ENCODE peak calls at places on chromosomes 7 and 10, in ten cellular contexts. One of them, this sample, is unnamed.

GRCh38 chr10:44864042-44864436 is 47.1 kb upstream of the TMEM72 start:
- DNase-seq in epithelial cell of prostate: no peak
- DNase-seq in amniotic stem cell: no peak
- DNase-seq in EL: no peak
- DNase-seq in GM23248: peak
- DNase-seq in fibroblast of gingiva: no peak
- DNase-seq in T-helper 9 cell: no peak
- DNase-seq in body of pancreas: peak
- DNase-seq in bronchial epithelial cell: no peak
- DNase-seq in stimulated activated CD4-positive, alpha-beta T cell treated with anti-CD3 and anti-CD28 coated beads, Interleukin-4, amount 100 ng/mL, for 1 hour: peak
- DNase-seq in this sample: peak

GRCh38 chr10:73758704-73759511 is 14.7 kb downstream of the SEC24C start:
- DNase-seq in body of pancreas: no peak
- DNase-seq in fibroblast of gingiva: no peak
- DNase-seq in epithelial cell of prostate: no peak
- DNase-seq in bronchial epithelial cell: no peak
- DNase-seq in T-helper 9 cell: no peak
- DNase-seq in EL: no peak
- DNase-seq in amniotic stem cell: no peak
- DNase-seq in stimulated activated CD4-positive, alpha-beta T cell treated with anti-CD3 and anti-CD28 coated beads, Interleukin-4, amount 100 ng/mL, for 1 hour: no peak
- DNase-seq in GM23248: no peak
- DNase-seq in this sample: no peak

GRCh38 chr10:89338717-89339116 is 10.9 kb downstream of the IFIT3 start:
- DNase-seq in body of pancreas: no peak
- DNase-seq in amniotic stem cell: no peak
- DNase-seq in EL: no peak
- DNase-seq in fibroblast of gingiva: no peak
- DNase-seq in stimulated activated CD4-positive, alpha-beta T cell treated with anti-CD3 and anti-CD28 coated beads, Interleukin-4, amount 100 ng/mL, for 1 hour: no peak
- DNase-seq in GM23248: no peak
- DNase-seq in bronchial epithelial cell: no peak
- DNase-seq in epithelial cell of prostate: no peak
- DNase-seq in T-helper 9 cell: no peak
- DNase-seq in this sample: no peak

GRCh38 chr7:116534790-116535189 is 10.0 kb downstream of the CAV1 start:
- DNase-seq in GM23248: peak
- DNase-seq in T-helper 9 cell: no peak
- DNase-seq in EL: peak
- DNase-seq in body of pancreas: no peak
- DNase-seq in bronchial epithelial cell: no peak
- DNase-seq in amniotic stem cell: no peak
- DNase-seq in stimulated activated CD4-positive, alpha-beta T cell treated with anti-CD3 and anti-CD28 coated beads, Interleukin-4, amount 100 ng/mL, for 1 hour: no peak
- DNase-seq in fibroblast of gingiva: peak
- DNase-seq in epithelial cell of prostate: no peak
- DNase-seq in this sample: no peak

GRCh38 chr7:100546129-100546867 is 7.3 kb downstream of the AGFG2 start:
- DNase-seq in body of pancreas: peak
- DNase-seq in stimulated activated CD4-positive, alpha-beta T cell treated with anti-CD3 and anti-CD28 coated beads, Interleukin-4, amount 100 ng/mL, for 1 hour: no peak
- DNase-seq in fibroblast of gingiva: no peak
- DNase-seq in amniotic stem cell: no peak
- DNase-seq in bronchial epithelial cell: peak
- DNase-seq in T-helper 9 cell: no peak
- DNase-seq in GM23248: no peak
- DNase-seq in EL: no peak
- DNase-seq in epithelial cell of prostate: no peak
- DNase-seq in this sample: peak

GRCh38 chr10:772227-772637 is 82.8 kb upstream of the DIP2C start:
- DNase-seq in GM23248: no peak
- DNase-seq in T-helper 9 cell: no peak
- DNase-seq in stimulated activated CD4-positive, alpha-beta T cell treated with anti-CD3 and anti-CD28 coated beads, Interleukin-4, amount 100 ng/mL, for 1 hour: no peak
- DNase-seq in EL: no peak
- DNase-seq in fibroblast of gingiva: no peak
- DNase-seq in amniotic stem cell: no peak
- DNase-seq in bronchial epithelial cell: no peak
- DNase-seq in body of pancreas: no peak
- DNase-seq in epithelial cell of prostate: no peak
- DNase-seq in this sample: no peak

GRCh38 chr10:89369142-89370105 is 8.4 kb upstream of the IFIT1B start:
- DNase-seq in bronchial epithelial cell: peak
- DNase-seq in amniotic stem cell: peak
- DNase-seq in stimulated activated CD4-positive, alpha-beta T cell treated with anti-CD3 and anti-CD28 coated beads, Interleukin-4, amount 100 ng/mL, for 1 hour: no peak
- DNase-seq in epithelial cell of prostate: no peak
- DNase-seq in T-helper 9 cell: no peak
- DNase-seq in EL: peak
- DNase-seq in GM23248: peak
- DNase-seq in body of pancreas: peak
- DNase-seq in fibroblast of gingiva: peak
- DNase-seq in this sample: peak

GRCh38 chr10:70492786-70493659 is 14.5 kb downstream of the PALD1 start:
- DNase-seq in bronchial epithelial cell: peak
- DNase-seq in body of pancreas: no peak
- DNase-seq in stimulated activated CD4-positive, alpha-beta T cell treated with anti-CD3 and anti-CD28 coated beads, Interleukin-4, amount 100 ng/mL, for 1 hour: no peak
- DNase-seq in T-helper 9 cell: no peak
- DNase-seq in amniotic stem cell: no peak
- DNase-seq in epithelial cell of prostate: no peak
- DNase-seq in fibroblast of gingiva: no peak
- DNase-seq in GM23248: peak
- DNase-seq in EL: peak
- DNase-seq in this sample: no peak

GRCh38 chr7:90836937-90837336 is 240.8 kb downstream of the CDK14 start:
- DNase-seq in body of pancreas: no peak
- DNase-seq in stimulated activated CD4-positive, alpha-beta T cell treated with anti-CD3 and anti-CD28 coated beads, Interleukin-4, amount 100 ng/mL, for 1 hour: no peak
- DNase-seq in EL: no peak
- DNase-seq in fibroblast of gingiva: peak
- DNase-seq in GM23248: peak
- DNase-seq in amniotic stem cell: no peak
- DNase-seq in T-helper 9 cell: no peak
- DNase-seq in bronchial epithelial cell: no peak
- DNase-seq in epithelial cell of prostate: no peak
- DNase-seq in this sample: no peak

GRCh38 chr10:77925795-77926565 is 575 bp downstream of the DLG5 start:
- DNase-seq in T-helper 9 cell: no peak
- DNase-seq in body of pancreas: peak
- DNase-seq in amniotic stem cell: no peak
- DNase-seq in GM23248: peak
- DNase-seq in stimulated activated CD4-positive, alpha-beta T cell treated with anti-CD3 and anti-CD28 coated beads, Interleukin-4, amount 100 ng/mL, for 1 hour: peak
- DNase-seq in fibroblast of gingiva: peak
- DNase-seq in EL: peak
- DNase-seq in bronchial epithelial cell: peak
- DNase-seq in epithelial cell of prostate: no peak
- DNase-seq in this sample: peak

GRCh38 chr10:16942361-16943078 is 125.3 kb upstream of the RSU1 start:
- DNase-seq in fibroblast of gingiva: no peak
- DNase-seq in epithelial cell of prostate: no peak
- DNase-seq in body of pancreas: no peak
- DNase-seq in EL: no peak
- DNase-seq in T-helper 9 cell: no peak
- DNase-seq in amniotic stem cell: no peak
- DNase-seq in bronchial epithelial cell: no peak
- DNase-seq in stimulated activated CD4-positive, alpha-beta T cell treated with anti-CD3 and anti-CD28 coated beads, Interleukin-4, amount 100 ng/mL, for 1 hour: no peak
- DNase-seq in GM23248: no peak
- DNase-seq in this sample: no peak

This sample was measured in SW480.